ENCODE peak calls at places on chromosomes 16 and 17, in five cellular contexts. D is NCI-H226; O is activated naive CD4-positive, alpha-beta T cell; U is GM18507; I is GM12891. G is an unnamed sample.

GRCh38 chr17:58755577-58756245 is at the start of gene PPM1E:
- DNase-seq in U (peak), D (peak), O (peak), I (peak), G (no peak)

GRCh38 chr17:79678091-79678731 is 52.5 kb upstream of the ENPP7 start:
- DNase-seq in U (no peak), O (no peak), D (no peak), I (no peak), G (no peak)

GRCh38 chr17:50047488-50048126 is 8.3 kb upstream of the ITGA3 start:
- DNase-seq in U (no peak), I (no peak), D (peak), O (no peak), G (peak)

GRCh38 chr17:8791910-8792270 is 7.3 kb downstream of the MFSD6L start:
- DNase-seq in D (peak), O (no peak), U (no peak), I (no peak), G (peak)

GRCh38 chr17:44898768-44899073 is 524 bp downstream of the EFTUD2 start:
- DNase-seq in U (no peak), I (no peak), O (no peak), D (no peak), G (peak)

GRCh38 chr16:68396481-68396880 is 51.8 kb downstream of the SMPD3 start:
- DNase-seq in O (peak), U (no peak), I (no peak), D (no peak), G (peak)

GRCh38 chr17:57315061-57315851 is 58.9 kb downstream of the MSI2 start:
- DNase-seq in O (no peak), D (no peak), U (no peak), I (no peak), G (no peak)

GRCh38 chr17:37790153-37790552 is 45.3 kb upstream of the HNF1B start:
- DNase-seq in I (no peak), O (no peak), D (no peak), U (no peak), G (no peak)

GRCh38 chr16:4846503-4846900 is 586 bp downstream of the GLYR1 start:
- DNase-seq in O (no peak), D (peak), U (no peak), I (peak), G (peak)

GRCh38 chr16:4677390-4677789 is 16.0 kb upstream of the NUDT16L1 start:
- DNase-seq in U (no peak), I (no peak), D (no peak), O (no peak), G (no peak)

GRCh38 chr16:24729243-24729966 is at the start of gene TNRC6A:
- DNase-seq in O (peak), U (peak), I (peak), D (peak), G (peak)

GRCh38 chr17:16215965-16216316 is 607 bp upstream of the NCOR1 start:
- DNase-seq in U (no peak), D (peak), O (peak), I (peak), G (peak)

GRCh38 chr17:41919840-41920579 is 1.3 kb upstream of the ACLY start:
- DNase-seq in O (no peak), U (no peak), I (no peak), D (peak), G (no peak)

GRCh38 chr16:58418601-58419000 is 26.3 kb downstream of the GINS3 start:
- DNase-seq in I (no peak), D (peak), O (no peak), U (no peak), G (peak)

GRCh38 chr17:13027246-13027645 is 9.4 kb upstream of the ELAC2 start:
- DNase-seq in U (no peak), I (no peak), O (no peak), D (no peak), G (no peak)

GRCh38 chr16:4487955-4488481 is 11.8 kb downstream of the HMOX2 start:
- DNase-seq in U (no peak), O (no peak), D (peak), I (no peak), G (no peak)

GRCh38 chr17:3667366-3668278 is 756 bp downstream of the TAX1BP3 start:
- DNase-seq in D (peak), O (no peak), U (no peak), I (no peak), G (peak)

G was measured in RKO.